ENCODE peak calls at places on chromosomes 2 and 18, in ten cellular contexts. K is frontal cortex; G is progenitor cell of endocrine pancreas; S is naive thymus-derived CD8-positive, alpha-beta T cell; D is SIG-M5; R is HFF-Myc; W is heart left ventricle; H is activated CD4-positive, CD25-positive, alpha-beta regulatory T cell treated with anti-CD3 and anti-CD28 coated beads, Interleukin-2, amount 50 U/mL, for 16 hours; X is OCI-LY7; C is activated CD4-positive, alpha-beta T cell treated with anti-CD3 and anti-CD28 coated beads for 36 hours. Y is an unnamed sample.
A peak's percentile ranks its signal among the peaks of the same experiment; 100 is the strongest.

GRCh38 chr2:78749648-78750047 is 275.9 kb upstream of the REG3G start:
- DNase-seq in G (no peak), K (no peak), R (no peak), S (no peak), C (no peak), D (no peak), X (no peak), W (no peak), H (no peak), Y (no peak)

GRCh38 chr18:45284174-45284573 is 331.1 kb upstream of the SLC14A2 start:
- DNase-seq in X (no peak), H (no peak), G (no peak), K (no peak), C (no peak), S (no peak), D (no peak), R (no peak), W (no peak), Y (no peak)

GRCh38 chr2:180979086-180979934 is 1.1 kb upstream of the UBE2E3 start:
- DNase-seq in D (no peak), X (peak; percentile 8), R (no peak), K (no peak), C (no peak), H (no peak), W (no peak), S (no peak), G (no peak), Y (peak; percentile 49)

GRCh38 chr18:35143615-35144596 is 96.9 kb upstream of the ZNF397 start:
- DNase-seq in D (no peak), R (peak; percentile 26), W (no peak), G (peak; percentile 17), X (peak; percentile 48), S (no peak), C (peak; percentile 57), K (peak; percentile 28), H (no peak), Y (peak; percentile 21)

GRCh38 chr18:76505611-76506010 is 10.6 kb upstream of the ZNF516 start:
- DNase-seq in H (no peak), K (no peak), S (no peak), D (no peak), R (no peak), W (no peak), G (no peak), C (no peak), X (no peak), Y (no peak)

GRCh38 chr2:71551631-71551915 is 98.2 kb downstream of the DYSF start:
- DNase-seq in X (no peak), K (no peak), W (peak; percentile 41), H (no peak), R (no peak), G (no peak), C (no peak), S (no peak), D (no peak), Y (no peak)

GRCh38 chr18:10928971-10929373 is 220.4 kb downstream of the PIEZO2 start:
- DNase-seq in K (no peak), C (no peak), S (no peak), D (no peak), X (peak; percentile 16), H (no peak), W (no peak), G (no peak), R (peak; percentile 75), Y (peak; percentile 86)

GRCh38 chr18:67280843-67281242 is 235.7 kb downstream of the DSEL start:
- DNase-seq in C (no peak), H (no peak), R (no peak), D (no peak), K (no peak), W (no peak), S (no peak), X (no peak), G (no peak), Y (no peak)

GRCh38 chr18:74589021-74589420 is 8.6 kb upstream of the ZNF407 start:
- DNase-seq in H (no peak), S (no peak), R (no peak), K (no peak), C (peak; percentile 10), W (no peak), D (no peak), X (no peak), G (no peak), Y (no peak)

GRCh38 chr2:109120166-109120565 is 8.8 kb upstream of the SH3RF3 start:
- DNase-seq in D (no peak), K (no peak), C (no peak), W (no peak), R (no peak), X (no peak), H (no peak), S (no peak), G (no peak), Y (no peak)

GRCh38 chr18:40109251-40110049 is 1845.6 kb upstream of the PIK3C3 start:
- DNase-seq in W (no peak), H (no peak), K (no peak), G (no peak), R (no peak), D (no peak), C (no peak), X (no peak), S (no peak), Y (no peak)

GRCh38 chr2:99337931-99338580 is 867 bp downstream of the EIF5B start:
- DNase-seq in X (peak; percentile 44), D (no peak), H (no peak), G (no peak), R (no peak), K (no peak), W (no peak), C (peak; percentile 11), S (no peak), Y (no peak)

GRCh38 chr2:172097557-172098131 is 5.1 kb downstream of the DLX2 start:
- DNase-seq in K (no peak), X (no peak), C (peak; percentile 31), G (no peak), R (no peak), H (no peak), W (no peak), D (no peak), S (no peak), Y (no peak)

GRCh38 chr18:649341-649740 is 8.1 kb upstream of the TYMS start:
- DNase-seq in D (no peak), S (no peak), X (no peak), C (no peak), R (peak; percentile 24), W (no peak), K (no peak), G (no peak), H (no peak), Y (no peak)

GRCh38 chr2:68487773-68488355 is 20.5 kb downstream of the APLF start:
- DNase-seq in G (no peak), H (no peak), R (no peak), W (no peak), S (no peak), K (no peak), C (no peak), D (no peak), X (peak; percentile 56), Y (no peak)

GRCh38 chr2:226137201-226137811 is 662.3 kb downstream of the IRS1 start:
- DNase-seq in X (no peak), C (no peak), G (no peak), D (peak; percentile 99), K (no peak), S (no peak), W (no peak), R (no peak), H (no peak), Y (peak; percentile 24)

GRCh38 chr2:42567806-42568429 is 514 bp upstream of the MTA3 start:
- DNase-seq in W (no peak), C (peak; percentile 42), G (peak; percentile 17), X (peak; percentile 92), K (no peak), H (no peak), S (no peak), D (no peak), R (no peak), Y (no peak)